ENCODE peak calls at places on chromosomes 4 and X, in four cellular contexts. G, Z, P and V are unnamed samples.

GRCh38 chr4:66704243-66704642 is 841.1 kb downstream of the CENPC start:
- DNase-seq in G (no peak), Z (peak), P (no peak), V (no peak)

GRCh38 chr4:27040351-27040750 is 179.7 kb downstream of the STIM2 start:
- DNase-seq in G (no peak), Z (no peak), P (no peak), V (no peak)

GRCh38 chr4:154854362-154854761 is 73.3 kb downstream of the RBM46 start:
- DNase-seq in G (peak), Z (peak), P (no peak), V (no peak)

GRCh38 chr4:151248519-151248918 is 28.4 kb upstream of the PRSS48 start:
- DNase-seq in G (peak), Z (no peak), P (no peak), V (no peak)

GRCh38 chr4:120749445-120750151 is 172.9 kb downstream of the PRDM5 start:
- DNase-seq in G (no peak), Z (no peak), P (peak), V (no peak)

GRCh38 chr4:89434364-89434988 is 126.9 kb upstream of the GPRIN3 start:
- DNase-seq in G (no peak), Z (peak), P (no peak), V (no peak)

GRCh38 chr4:143391261-143391660 is 54.6 kb downstream of the GAB1 start:
- DNase-seq in G (no peak), Z (no peak), P (no peak), V (no peak)

GRCh38 chr4:109662786-109663185 is 40.5 kb downstream of the CASP6 start:
- DNase-seq in G (no peak), Z (no peak), P (no peak), V (no peak)

GRCh38 chrX:54495814-54496516 is at the start of gene FGD1:
- DNase-seq in G (no peak), Z (peak), P (peak), V (no peak)

GRCh38 chrX:40189018-40189417 is 91.3 kb upstream of the BCOR start:
- DNase-seq in G (no peak), Z (peak), P (no peak), V (no peak)

GRCh38 chrX:55007633-55008032 is 7.5 kb downstream of the APEX2 start:
- DNase-seq in G (peak), Z (peak), P (no peak), V (no peak)

GRCh38 chrX:103791233-103791632 is 14.6 kb downstream of the PLP1 start:
- DNase-seq in G (no peak), Z (no peak), P (no peak), V (no peak)

GRCh38 chrX:15930585-15930984 is 76.0 kb upstream of the AP1S2 start:
- DNase-seq in G (no peak), Z (peak), P (peak), V (peak)

GRCh38 chrX:15384304-15384703 is at the start of gene VEGFD:
- DNase-seq in G (peak), Z (no peak), P (no peak), V (no peak)

GRCh38 chr4:74014332-74014731 is 15.9 kb upstream of the CXCL5 start:
- DNase-seq in G (no peak), Z (peak), P (no peak), V (no peak)

GRCh38 chr4:119671205-119671604 is 42.6 kb upstream of the PDE5A start:
- DNase-seq in G (no peak), Z (no peak), P (no peak), V (no peak)

GRCh38 chr4:54092800-54093608 is 7.0 kb upstream of the GSX2 start:
- DNase-seq in G (no peak), Z (no peak), P (no peak), V (no peak)

GRCh38 chr4:94758141-94758699 is 465 bp downstream of the BMPR1B start:
- DNase-seq in G (no peak), Z (peak), P (no peak), V (no peak)

GRCh38 chrX:129772796-129773431 is 6.8 kb upstream of the SASH3 start:
- DNase-seq in G (no peak), Z (no peak), P (peak), V (no peak)

GRCh38 chr4:23097251-23097650 is 404.5 kb downstream of the GBA3 start:
- DNase-seq in G (no peak), Z (peak), P (no peak), V (no peak)

GRCh38 chrX:154603438-154604430 is 15.3 kb downstream of the CTAG1B start:
- DNase-seq in G (no peak), Z (peak), P (no peak), V (no peak)

GRCh38 chr4:110130578-110131358 is 67.6 kb downstream of the ELOVL6 start:
- DNase-seq in G (no peak), Z (peak), P (no peak), V (peak)

GRCh38 chr4:76251448-76252270 is at the start of gene FAM47E:
- DNase-seq in G (peak), Z (peak), P (peak), V (peak)

GRCh38 chr4:93827272-93827947 is 1.1 kb upstream of the ATOH1 start:
- DNase-seq in G (no peak), Z (peak), P (no peak), V (no peak)

GRCh38 chr4:52204921-52205320 is 153.8 kb downstream of the SPATA18 start:
- DNase-seq in G (peak), Z (no peak), P (no peak), V (no peak)

GRCh38 chr4:146437778-146438177 is 84.0 kb downstream of the SLC10A7 start:
- DNase-seq in G (no peak), Z (no peak), P (no peak), V (no peak)

GRCh38 chr4:38097818-38098217 is 137.6 kb downstream of the PTTG2 start:
- DNase-seq in G (no peak), Z (no peak), P (no peak), V (no peak)
- H3K4me3 ChIP-seq in G (no peak), Z (no peak), P (no peak), V (no peak)

GRCh38 chrX:46686003-46686645 is 72.8 kb downstream of the SLC9A7 start:
- DNase-seq in G (peak), Z (peak), P (no peak), V (no peak)
- TF ChIP-seq CTCF in G (peak), Z (peak), P (peak), V (peak)

DNA sequence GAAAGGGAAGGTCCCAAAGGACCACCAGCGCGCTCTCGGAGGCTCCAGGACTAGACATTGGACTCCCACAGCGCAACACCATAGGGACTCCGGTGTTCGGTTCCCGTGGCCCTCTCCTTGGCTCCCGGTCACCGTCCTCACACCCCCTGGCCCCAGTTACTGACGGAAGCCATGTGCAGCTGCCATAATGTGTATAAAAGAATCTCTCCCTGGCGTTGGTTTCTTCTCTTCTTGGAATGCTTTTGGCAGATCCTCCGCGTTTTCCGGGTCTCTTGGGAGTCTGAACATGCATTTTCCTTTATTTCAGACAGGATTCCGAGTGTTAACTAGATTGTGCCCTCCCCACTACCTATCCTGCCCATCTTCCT is 69.7 kb downstream of the FBXO8 start:
- DNase-seq in G (no peak), Z (no peak), P (no peak), V (no peak)
- H3K4me3 ChIP-seq in G (no peak), Z (no peak), P (peak), V (no peak)

GRCh38 chr4:25702848-25703247 is 47.2 kb downstream of the SLC34A2 start:
- DNase-seq in G (no peak), Z (no peak), P (no peak), V (no peak)
- TF ChIP-seq CTCF in G (no peak), Z (no peak), P (no peak), V (no peak)

GRCh38 chrX:24231169-24231568 is 81.6 kb downstream of the ZFX start:
- DNase-seq in G (no peak), Z (peak), P (no peak), V (no peak)
- H3K4me3 ChIP-seq in G (no peak), Z (no peak), P (no peak), V (no peak)

GRCh38 chr4:161704040-161704439 is 459.8 kb downstream of the FSTL5 start:
- DNase-seq in G (no peak), Z (no peak), P (no peak), V (no peak)

GRCh38 chr4:161702287-161702686 is 461.5 kb downstream of the FSTL5 start:
- DNase-seq in G (no peak), Z (no peak), P (no peak), V (no peak)

DNA sequence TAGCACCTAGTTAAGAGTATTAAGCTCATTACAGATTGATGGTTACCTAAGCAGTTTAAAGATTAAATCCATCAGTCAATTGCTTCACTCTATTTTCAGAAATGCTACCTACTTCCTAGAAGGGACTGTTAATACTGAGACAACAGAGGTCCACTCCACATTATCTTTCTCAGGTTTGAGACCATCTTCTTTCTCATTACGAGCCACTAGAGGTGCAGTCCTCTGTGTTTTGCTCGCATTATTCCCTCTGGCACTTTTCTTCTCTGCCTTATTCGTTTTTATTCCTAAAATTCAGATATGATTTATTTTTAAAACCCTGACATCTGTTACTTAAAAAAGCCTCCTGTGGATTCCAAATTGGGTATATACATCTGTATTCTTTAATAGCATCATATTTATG is 459.1 kb downstream of the FSTL5 start:
- DNase-seq in G (no peak), Z (no peak), P (no peak), V (no peak)
- TF ChIP-seq CTCF in G (no peak), Z (no peak), P (no peak), V (no peak)

DNA sequence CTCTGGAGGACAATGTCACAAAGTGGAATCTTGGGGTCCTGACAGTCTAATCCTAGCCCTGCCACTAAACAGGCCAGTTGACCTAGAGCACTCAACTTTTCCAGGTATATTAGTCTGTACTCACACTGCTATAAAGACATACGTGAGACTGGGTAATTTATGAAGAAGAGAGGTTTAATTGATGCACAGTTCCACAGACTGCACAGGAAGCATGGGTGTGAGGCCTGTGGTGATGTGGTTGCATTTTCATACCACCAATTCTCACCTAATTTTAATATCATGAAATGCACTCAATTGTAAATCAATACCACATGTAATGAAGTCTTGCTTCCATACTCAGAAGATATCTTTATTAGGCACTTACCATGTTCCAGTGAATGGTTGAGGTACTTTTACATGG is 192.0 kb downstream of the HS6ST2 start:
- DNase-seq in G (no peak), Z (no peak), P (no peak), V (no peak)
- H3K4me3 ChIP-seq in G (no peak), Z (no peak), P (no peak), V (no peak)

GRCh38 chr4:41155194-41155830 is 59.0 kb downstream of the APBB2 start:
- DNase-seq in G (no peak), Z (peak), P (no peak), V (no peak)

GRCh38 chr4:41157009-41157408 is 57.3 kb downstream of the APBB2 start:
- DNase-seq in G (no peak), Z (no peak), P (no peak), V (no peak)

GRCh38 chr4:41154001-41154813 is 60.1 kb downstream of the APBB2 start:
- DNase-seq in G (no peak), Z (no peak), P (no peak), V (no peak)

GRCh38 chr4:41156574-41156973 is 57.8 kb downstream of the APBB2 start:
- DNase-seq in G (no peak), Z (peak), P (no peak), V (no peak)

DNA sequence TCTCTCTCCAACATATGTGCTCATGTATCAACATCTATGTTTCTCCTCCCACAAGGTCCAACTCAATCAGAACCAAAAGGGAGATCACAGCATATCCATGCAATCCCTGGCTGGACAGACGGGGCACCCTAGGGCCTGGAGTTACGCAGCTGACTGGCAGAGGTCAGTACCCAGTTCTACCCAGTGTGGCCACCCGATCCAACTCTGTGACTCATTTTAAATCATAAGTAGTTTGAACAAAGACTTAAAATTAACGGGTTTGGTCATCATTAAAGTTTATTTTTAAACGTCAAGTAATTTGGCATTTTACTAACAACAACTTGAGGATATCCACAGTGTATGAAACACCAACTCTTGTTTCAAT is 59.5 kb downstream of the APBB2 start:
- DNase-seq in G (no peak), Z (no peak), P (no peak), V (no peak)
- TF ChIP-seq CTCF in G (no peak), Z (no peak), P (no peak), V (no peak)